ENCODE peak calls at places on chromosomes 13 and 19, in four cellular contexts. P, E, H and L are unnamed samples.

GRCh38 chr13:97004096-97004876 is 10.0 kb upstream of the OXGR1 start:
- DNase-seq in E (no peak), P (no peak), H (no peak), L (no peak)

GRCh38 chr13:73874460-73874859 is 259.7 kb downstream of the KLF12 start:
- DNase-seq in H (no peak), P (no peak), E (no peak), L (no peak)

GRCh38 chr13:29539866-29540265 is 55.6 kb downstream of the SLC7A1 start:
- DNase-seq in E (no peak), P (no peak), H (no peak), L (no peak)

GRCh38 chr19:58575183-58576041 is 2.3 kb upstream of the MZF1 start:
- DNase-seq in E (no peak), H (peak; percentile 95), P (peak; percentile 95), L (peak; percentile 95)

GRCh38 chr13:99322297-99323103 is 15.3 kb upstream of the GPR183 start:
- DNase-seq in H (peak; percentile 24), E (no peak), P (peak; percentile 35), L (no peak)

GRCh38 chr13:41017744-41018582 is 1.2 kb downstream of the ELF1 start:
- DNase-seq in E (no peak), P (no peak), H (peak; percentile 17), L (no peak)

GRCh38 chr19:2625434-2625833 is 77.1 kb downstream of the GNG7 start:
- DNase-seq in H (no peak), P (no peak), E (no peak), L (no peak)

GRCh38 chr19:6948884-6949283 is 61.5 kb downstream of the ADGRE1 start:
- DNase-seq in E (no peak), H (no peak), P (no peak), L (no peak)

GRCh38 chr13:113320226-113320875 is 23.3 kb downstream of the LAMP1 start:
- DNase-seq in H (no peak), P (no peak), E (no peak), L (no peak)

GRCh38 chr19:55247621-55248099 is 11.2 kb downstream of the PPP6R1 start:
- DNase-seq in P (peak; percentile 21), E (no peak), H (no peak), L (no peak)

GRCh38 chr19:40592170-40592569 is 9.0 kb upstream of the LTBP4 start:
- DNase-seq in P (peak; percentile 48), E (no peak), H (peak; percentile 60), L (peak; percentile 68)

GRCh38 chr19:20028611-20029010 is 10.7 kb downstream of the ZNF682 start:
- DNase-seq in P (no peak), H (no peak), E (no peak), L (no peak)

GRCh38 chr13:45108716-45109706 is 11.3 kb upstream of the GTF2F2 start:
- DNase-seq in H (no peak), E (no peak), P (peak; percentile 38), L (no peak)

GRCh38 chr13:110485604-110486003 is 75.9 kb downstream of the RAB20 start:
- DNase-seq in E (peak; percentile 92), P (no peak), H (no peak), L (no peak)

GRCh38 chr19:43532571-43532961 is 422 bp upstream of the ZNF575 start:
- DNase-seq in H (no peak), E (no peak), P (no peak), L (no peak)

GRCh38 chr13:41905600-41906254 is 55.2 kb downstream of the VWA8 start:
- DNase-seq in H (peak; percentile 33), P (peak; percentile 32), E (no peak), L (peak; percentile 48)

GRCh38 chr13:29702912-29703351 is 107.4 kb upstream of the SLC7A1 start:
- DNase-seq in E (peak; percentile 27), P (peak; percentile 1), H (peak; percentile 77), L (peak; percentile 76)

GRCh38 chr19:1132625-1133383 is 29.0 kb downstream of the GPX4 start:
- DNase-seq in P (no peak), H (no peak), E (no peak), L (no peak)

GRCh38 chr19:13128583-13128982 is 10.5 kb downstream of the NACC1 start:
- DNase-seq in E (no peak), P (no peak), H (no peak), L (no peak)

GRCh38 chr13:106133025-106133424 is 402.4 kb downstream of the EFNB2 start:
- DNase-seq in P (no peak), H (peak; percentile 77), E (no peak), L (no peak)

GRCh38 chr13:100537486-100537885 is 51.1 kb downstream of the GGACT start:
- DNase-seq in E (no peak), H (no peak), P (no peak), L (no peak)

GRCh38 chr19:5492281-5492812 is 37.1 kb downstream of the ZNRF4 start:
- DNase-seq in H (no peak), P (no peak), E (no peak), L (no peak)

GRCh38 chr19:8512115-8512967 is 1.6 kb downstream of the ZNF414 start:
- DNase-seq in H (no peak), P (peak; percentile 88), E (peak; percentile 58), L (peak; percentile 49)

GRCh38 chr19:6674868-6675305 is 4.9 kb upstream of the TNFSF14 start:
- DNase-seq in E (peak; percentile 39), H (peak; percentile 56), P (peak; percentile 90), L (peak; percentile 91)

GRCh38 chr13:99351772-99352171 is 44.6 kb upstream of the GPR183 start:
- DNase-seq in P (no peak), H (no peak), E (no peak), L (no peak)

GRCh38 chr13:33164331-33164730 is 121.2 kb downstream of the STARD13 start:
- DNase-seq in P (no peak), H (no peak), E (no peak), L (no peak)

GRCh38 chr19:10286803-10287737 is at the start of gene ICAM4:
- DNase-seq in H (peak; percentile 49), P (peak; percentile 95), E (no peak), L (peak; percentile 62)

GRCh38 chr13:84686458-84686857 is 804.2 kb upstream of the SLITRK1 start:
- DNase-seq in P (no peak), E (no peak), H (no peak), L (no peak)

GRCh38 chr19:14516048-14516534 is 2.1 kb downstream of the DNAJB1 start:
- DNase-seq in E (no peak), H (no peak), P (no peak), L (no peak)
- TF ChIP-seq CTCF in E (peak; percentile 32), H (no peak), P (peak; percentile 7), L (no peak)

GRCh38 chr19:51749979-51750378 is 1.7 kb downstream of the FPR1 start:
- DNase-seq in E (no peak), P (no peak), H (no peak), L (no peak)

GRCh38 chr19:51750381-51751124 is 1.1 kb downstream of the FPR1 start:
- DNase-seq in E (no peak), H (no peak), P (no peak), L (no peak)

GRCh38 chr19:51751655-51752054 is at the start of gene FPR1:
- DNase-seq in H (no peak), E (no peak), P (no peak), L (peak; percentile 22)

GRCh38 chr19:51754106-51754505 is 2.4 kb upstream of the FPR1 start:
- DNase-seq in P (no peak), E (no peak), H (no peak), L (no peak)

GRCh38 chr19:51754770-51755169 is 3.1 kb upstream of the FPR1 start:
- DNase-seq in H (no peak), P (no peak), E (no peak), L (no peak)
- H3K27ac ChIP-seq in H (no peak overlapping the region), P (no peak overlapping the region), E (no peak overlapping the region), L (no peak overlapping the region)

DNA sequence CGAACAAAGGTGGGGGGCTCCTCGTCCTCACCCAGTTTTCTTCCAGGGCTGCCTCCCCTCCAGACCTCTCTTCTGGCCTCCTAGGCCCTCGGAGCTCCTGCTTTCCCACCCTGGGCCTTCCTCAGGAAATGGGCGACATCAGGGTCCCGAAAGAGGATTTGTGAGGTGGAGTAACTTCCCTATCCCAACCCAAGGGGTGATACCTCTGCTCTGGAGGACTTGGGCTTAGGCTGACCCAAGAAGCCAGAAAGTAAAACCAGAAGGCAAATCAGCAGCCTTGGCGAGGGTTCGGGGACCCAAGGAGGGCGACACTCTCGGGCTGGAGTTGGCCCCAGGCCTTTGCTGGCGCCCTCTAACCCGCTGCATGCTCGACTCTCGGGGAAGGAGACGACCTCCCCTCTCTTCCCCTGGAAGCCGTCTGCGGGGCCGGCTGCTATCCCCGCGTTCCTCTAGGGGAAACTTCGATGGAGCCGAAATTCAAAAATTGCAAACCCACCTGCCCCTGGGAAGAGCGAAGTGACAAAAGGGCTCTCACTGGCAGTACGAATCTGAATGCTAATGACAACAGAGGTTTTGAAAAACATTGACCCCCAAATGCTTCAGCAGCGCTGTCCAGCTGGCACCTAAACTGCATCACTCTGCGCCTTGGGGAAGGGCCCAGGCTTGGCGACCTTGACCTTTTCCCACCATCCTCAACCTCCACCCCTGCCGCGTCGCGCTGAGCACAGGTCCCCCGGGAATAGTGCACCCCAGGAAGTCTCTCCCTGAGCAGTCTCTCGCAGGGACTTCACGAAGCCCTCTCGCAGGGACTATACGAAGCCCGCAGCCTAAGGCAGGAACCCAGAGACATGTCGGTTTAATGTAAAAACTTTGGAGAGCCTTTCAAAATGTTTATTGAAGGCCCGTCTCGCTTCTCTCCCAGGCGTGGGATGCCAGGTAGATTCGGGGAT is 2.4 kb downstream of the PDX1 start:
- DNase-seq in E (no peak), P (no peak), H (no peak), L (no peak)
- TF ChIP-seq EZH2 in E (peak; percentile 90), P (no peak), H (peak; percentile 69), L (peak; percentile 70)

GRCh38 chr13:87777395-87777794 is 106.2 kb downstream of the SLITRK5 start:
- DNase-seq in H (no peak), P (no peak), E (no peak), L (no peak)
- TF ChIP-seq CTCF in H (no peak), P (no peak), E (no peak), L (no peak)

GRCh38 chr13:21050288-21051197 is 10.8 kb downstream of the LATS2 start:
- DNase-seq in P (no peak), H (no peak), E (no peak), L (no peak)

GRCh38 chr13:21051675-21052074 is 9.7 kb downstream of the LATS2 start:
- DNase-seq in P (no peak), H (no peak), E (no peak), L (no peak)

GRCh38 chr13:21047087-21047486 is 14.3 kb downstream of the LATS2 start:
- DNase-seq in P (no peak), E (no peak), H (no peak), L (no peak)

GRCh38 chr13:21047591-21048282 is 13.6 kb downstream of the LATS2 start:
- DNase-seq in P (no peak), E (no peak), H (no peak), L (peak; percentile 75)

DNA sequence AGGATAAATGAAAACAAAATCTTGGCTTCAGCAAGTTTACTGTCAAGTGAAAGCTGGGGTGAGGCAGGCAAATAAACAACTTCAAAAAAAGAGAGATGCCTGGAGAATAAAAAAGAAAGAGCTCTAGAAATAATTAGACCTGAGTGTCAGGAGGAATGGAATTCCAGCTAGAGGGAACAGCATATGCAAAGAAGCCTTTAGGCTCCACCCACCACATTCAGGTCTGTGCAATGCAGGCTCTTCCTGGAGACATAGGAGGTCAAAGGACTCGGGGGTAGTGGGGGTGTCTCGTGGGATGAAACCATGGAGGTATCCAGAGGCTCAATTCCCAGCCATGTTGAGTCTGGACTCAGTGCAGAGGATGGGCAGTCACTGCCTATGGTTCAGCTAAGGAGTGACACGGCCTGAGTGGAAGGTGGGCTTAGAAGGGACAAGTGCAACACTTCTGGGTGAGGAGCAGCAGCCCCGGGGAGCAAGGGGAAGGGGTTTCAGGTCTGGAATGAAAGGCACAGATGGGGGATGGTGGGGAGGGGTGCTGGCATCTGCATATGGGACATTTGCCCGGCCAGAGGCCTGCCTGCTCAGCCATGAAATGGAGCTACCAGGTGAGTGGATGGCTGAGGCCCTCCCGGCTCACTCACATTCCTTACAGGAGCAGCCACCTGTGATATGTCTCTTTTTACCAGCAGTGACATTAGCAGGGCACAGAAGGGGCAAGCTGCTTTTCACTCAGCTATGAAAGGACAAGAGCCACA is 12.3 kb downstream of the LATS2 start:
- DNase-seq in P (no peak), H (no peak), E (no peak), L (no peak)
- H3K27ac ChIP-seq in P (no peak overlapping the region), H (no peak overlapping the region), E (peak overlapping the region; percentile 34), L (no peak overlapping the region)